ENCODE peak calls at places on chromosomes 16 and 17, in eight cellular contexts. L is mucosa of descending colon; W is NCI-H146; U is NCI-H2029 treated with DMSO at 0.1 percent for 48 hours; K is stimulated activated CD8-positive, alpha-beta memory T cell treated with anti-CD3 and anti-CD28 coated beads, Interleukin-2, amount 100 ng/mL, for 48 hours; B is fibroblast of pulmonary artery; J is uterus; G is Calu3. I is an unnamed sample.

GRCh38 chr16:84907046-84907445 is 87.3 kb downstream of the CRISPLD2 start:
- DNase-seq in B (no peak), W (no peak), U (no peak), L (no peak), J (no peak), K (no peak), G (no peak), I (no peak)

GRCh38 chr17:68783861-68784260 is 171.3 kb downstream of the ABCA8 start:
- DNase-seq in L (no peak), U (no peak), J (no peak), W (no peak), G (no peak), K (no peak), B (no peak), I (no peak)

GRCh38 chr17:40901981-40902862 is 17.2 kb upstream of the KRT20 start:
- DNase-seq in U (peak), K (no peak), L (no peak), G (peak), J (no peak), W (peak), B (peak), I (peak)

GRCh38 chr17:67717624-67718324 is at the start of gene NOL11:
- DNase-seq in B (peak), U (peak), G (peak), J (peak), K (peak), L (peak), W (peak), I (peak)

GRCh38 chr16:88922114-88922825 is 54.7 kb downstream of the CBFA2T3 start:
- DNase-seq in U (no peak), L (peak), B (peak), J (peak), G (peak), K (no peak), W (no peak), I (peak)

GRCh38 chr16:69107311-69107962 is 2.0 kb downstream of the HAS3 start:
- DNase-seq in K (no peak), G (peak), J (no peak), B (no peak), U (no peak), L (peak), W (no peak), I (peak)

GRCh38 chr17:19706791-19707727 is 9.3 kb downstream of the SLC47A2 start:
- DNase-seq in L (no peak), G (no peak), B (no peak), U (no peak), W (peak), J (no peak), K (no peak), I (peak)

GRCh38 chr17:36198831-36199465 is 2.4 kb upstream of the CCL3L1 start:
- DNase-seq in G (no peak), J (no peak), L (no peak), B (no peak), U (no peak), W (no peak), K (no peak), I (no peak)

GRCh38 chr17:80504671-80505413 is 28.4 kb upstream of the NPTX1 start:
- DNase-seq in G (no peak), U (no peak), W (no peak), J (no peak), B (peak), L (no peak), K (no peak), I (no peak)

GRCh38 chr17:74380086-74380958 is 13.0 kb downstream of the GPR142 start:
- DNase-seq in J (no peak), U (no peak), W (no peak), L (peak), K (no peak), B (no peak), G (peak), I (peak)

GRCh38 chr17:4833941-4834501 is 881 bp downstream of the MINK1 start:
- DNase-seq in B (peak), J (no peak), K (no peak), L (no peak), W (peak), G (peak), U (no peak), I (no peak)

GRCh38 chr16:23597003-23597756 is 1.1 kb upstream of the NDUFAB1 start:
- DNase-seq in G (peak), B (peak), L (no peak), K (no peak), U (no peak), J (no peak), W (peak), I (no peak)

GRCh38 chr17:28908640-28909098 is 5.8 kb upstream of the DHRS13 start:
- DNase-seq in B (peak), K (no peak), U (no peak), G (no peak), W (no peak), L (no peak), J (peak), I (peak)

GRCh38 chr17:4559851-4560820 is at the start of gene GGT6:
- DNase-seq in K (no peak), G (no peak), J (no peak), U (no peak), L (peak), B (no peak), W (no peak), I (no peak)

GRCh38 chr17:8292639-8293395 is 2.4 kb downstream of the SLC25A35 start:
- DNase-seq in B (no peak), L (no peak), J (no peak), K (no peak), U (no peak), W (no peak), G (no peak), I (no peak)

GRCh38 chr17:48016112-48016511 is 21.5 kb downstream of the COPZ2 start:
- DNase-seq in U (no peak), B (peak), L (no peak), J (no peak), G (no peak), K (no peak), W (no peak), I (no peak)

GRCh38 chr17:29084476-29085148 is 41.7 kb downstream of the PIPOX start:
- DNase-seq in U (peak), L (no peak), G (no peak), K (no peak), B (no peak), J (no peak), W (peak), I (no peak)